ENCODE peak calls at places on chromosomes 5 and 9, in four cellular contexts. R is fibroblast of lung, H is DND-41, Z is K562. O is an unnamed sample. For H3K9me3, the result is how much of the 10 kb centered on the place peaks cover.

GRCh38 chr5:88502179-88503064 is 233.8 kb upstream of the TMEM161B start:
- DNase-seq in R (peak), H (peak), Z (no peak), O (peak)

GRCh38 chr5:55903121-55903701 is 52.1 kb downstream of the IL31RA start:
- DNase-seq in R (peak), H (no peak), Z (no peak), O (no peak)

GRCh38 chr5:160497897-160498296 is 76.2 kb downstream of the PTTG1 start:
- DNase-seq in R (no peak), H (no peak), Z (no peak), O (no peak)

GRCh38 chr9:133142657-133143592 is 20.8 kb downstream of the GBGT1 start:
- DNase-seq in R (no peak), H (no peak), Z (peak), O (no peak)

GRCh38 chr5:116824751-116825438 is 250.3 kb upstream of the SEMA6A start:
- DNase-seq in R (no peak), H (no peak), Z (no peak), O (no peak)

GRCh38 chr5:141149812-141150211 is at the start of gene PCDHB6:
- DNase-seq in R (no peak), H (no peak), Z (peak), O (peak)

GRCh38 chr5:170501931-170502330 is 1.9 kb upstream of the KCNIP1 start:
- DNase-seq in R (no peak), H (peak), Z (no peak), O (no peak)

GRCh38 chr5:38373733-38374132 is 115.4 kb downstream of the EGFLAM start:
- DNase-seq in R (peak), H (no peak), Z (no peak), O (peak)

DNA sequence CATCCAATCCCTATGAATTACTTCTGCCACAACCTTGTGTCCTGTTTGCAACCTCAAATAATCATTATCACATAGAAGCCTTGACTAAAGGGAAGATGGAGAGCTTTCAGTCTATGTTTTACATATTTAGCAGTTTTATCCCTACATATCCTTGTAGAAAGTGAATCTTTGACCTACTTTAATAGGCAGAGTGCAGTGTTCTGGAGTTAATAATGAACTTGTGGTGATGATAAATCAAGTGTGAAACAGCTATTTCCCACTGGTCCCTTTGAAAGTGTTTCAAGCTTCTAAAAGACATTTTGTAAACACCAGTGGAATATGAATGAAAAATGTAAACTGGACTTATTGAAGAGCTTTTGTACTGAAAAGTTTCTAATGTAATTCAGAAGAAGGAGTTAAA is 406.7 kb downstream of the GABRG2 start:
- DNase-seq in R (no peak), H (no peak), Z (no peak), O (no peak)
- H3K9me3 ChIP-seq in R (under half), H (under half), Z (under half), O (under half)

GRCh38 chr5:102545175-102545574 is 46.4 kb upstream of the SLCO6A1 start:
- DNase-seq in R (no peak), H (peak), Z (peak), O (peak)
- TF ChIP-seq CTCF in R (peak), H (peak), Z (peak), O (peak)

GRCh38 chr9:38185647-38186371 is 116.8 kb upstream of the SHB start:
- DNase-seq in R (no peak), H (no peak), Z (no peak), O (no peak)

GRCh38 chr9:38181866-38182265 is 112.8 kb upstream of the SHB start:
- DNase-seq in R (no peak), H (no peak), Z (no peak), O (no peak)

GRCh38 chr9:38186372-38187115 is 117.5 kb upstream of the SHB start:
- DNase-seq in R (no peak), H (no peak), Z (no peak), O (no peak)

GRCh38 chr9:38182321-38182720 is 113.3 kb upstream of the SHB start:
- DNase-seq in R (no peak), H (no peak), Z (no peak), O (peak)

GRCh38 chr9:38183994-38184568 is 115.1 kb upstream of the SHB start:
- DNase-seq in R (peak), H (no peak), Z (no peak), O (peak)
- TF ChIP-seq EZH2 in R (no peak), H (no peak), Z (no peak), O (no peak)

DNA sequence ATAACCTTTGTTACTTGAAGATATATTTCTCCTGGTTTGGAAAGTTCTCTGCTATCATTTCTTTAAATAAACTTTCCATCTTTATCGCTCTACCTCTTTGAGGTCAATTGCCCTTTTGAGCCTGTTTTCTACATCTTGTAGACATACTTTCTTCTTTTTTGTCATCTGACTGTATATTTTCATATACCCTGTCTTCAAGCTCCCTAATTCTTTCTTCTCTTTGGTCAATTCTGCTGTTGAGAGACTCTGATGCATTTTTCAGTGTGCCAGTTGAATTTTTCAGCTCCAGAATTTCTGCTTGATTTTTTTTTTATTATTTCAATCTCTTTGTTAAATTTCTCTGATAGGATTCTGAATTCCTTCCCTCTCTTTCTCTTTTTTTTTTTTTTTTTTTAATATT is 511.2 kb upstream of the GRAMD2B start:
- DNase-seq in R (no peak), H (no peak), Z (no peak), O (no peak)
- H3K9me3 ChIP-seq in R (under half), H (under half), Z (under half), O (under half)

GRCh38 chr9:129885670-129886106 is 50.4 kb downstream of the USP20 start:
- DNase-seq in R (peak), H (peak), Z (peak), O (peak)

GRCh38 chr9:129888085-129888808 is 53.0 kb downstream of the USP20 start:
- DNase-seq in R (no peak), H (peak), Z (peak), O (no peak)

GRCh38 chr9:129886226-129887174 is 51.2 kb downstream of the USP20 start:
- DNase-seq in R (no peak), H (peak), Z (peak), O (no peak)

GRCh38 chr9:129888809-129889460 is 53.7 kb downstream of the USP20 start:
- DNase-seq in R (no peak), H (no peak), Z (no peak), O (no peak)

DNA sequence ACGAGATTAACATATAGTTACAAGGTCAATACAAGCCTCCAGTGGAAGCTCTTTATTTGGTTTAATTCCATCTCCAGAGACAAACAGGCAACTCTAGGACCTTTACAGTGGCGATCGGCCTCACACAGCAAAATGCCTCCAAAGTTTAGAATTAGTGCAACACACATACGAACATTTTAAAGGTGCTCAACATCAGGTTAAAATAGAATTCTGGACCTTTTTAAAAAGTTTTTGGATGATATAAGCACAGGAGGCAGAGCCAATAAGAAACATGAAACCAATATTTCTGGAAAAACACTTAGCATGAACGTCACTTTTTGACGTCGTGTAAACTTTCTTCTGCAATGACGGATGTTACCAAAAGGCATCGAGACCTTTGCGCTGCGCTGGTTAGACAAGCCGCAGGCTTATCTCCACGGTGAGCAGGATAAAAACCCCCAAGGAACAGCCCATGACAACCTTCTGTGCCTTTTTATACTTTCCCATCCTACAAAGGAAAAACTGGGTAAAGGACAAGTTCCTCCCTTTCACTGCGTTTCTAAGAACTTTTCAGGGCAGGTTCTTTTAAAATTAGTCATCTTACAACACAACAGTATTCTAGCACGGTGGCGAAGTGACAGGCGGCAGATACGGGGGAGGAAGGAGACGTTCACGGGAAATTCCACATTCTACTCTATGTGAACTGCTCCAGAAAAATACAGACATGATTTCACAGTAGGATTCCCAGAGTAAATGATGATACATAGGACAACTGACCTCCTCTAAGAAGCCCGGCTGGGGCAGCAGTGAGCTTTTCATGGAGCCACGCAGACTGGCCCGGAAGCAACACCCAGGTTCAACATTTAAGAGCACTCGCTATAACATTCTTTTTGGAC is 52.2 kb downstream of the USP20 start:
- DNase-seq in R (peak), H (peak), Z (peak), O (peak)
- TF ChIP-seq CTCF in R (peak), H (peak), Z (peak), O (no peak)

DNA sequence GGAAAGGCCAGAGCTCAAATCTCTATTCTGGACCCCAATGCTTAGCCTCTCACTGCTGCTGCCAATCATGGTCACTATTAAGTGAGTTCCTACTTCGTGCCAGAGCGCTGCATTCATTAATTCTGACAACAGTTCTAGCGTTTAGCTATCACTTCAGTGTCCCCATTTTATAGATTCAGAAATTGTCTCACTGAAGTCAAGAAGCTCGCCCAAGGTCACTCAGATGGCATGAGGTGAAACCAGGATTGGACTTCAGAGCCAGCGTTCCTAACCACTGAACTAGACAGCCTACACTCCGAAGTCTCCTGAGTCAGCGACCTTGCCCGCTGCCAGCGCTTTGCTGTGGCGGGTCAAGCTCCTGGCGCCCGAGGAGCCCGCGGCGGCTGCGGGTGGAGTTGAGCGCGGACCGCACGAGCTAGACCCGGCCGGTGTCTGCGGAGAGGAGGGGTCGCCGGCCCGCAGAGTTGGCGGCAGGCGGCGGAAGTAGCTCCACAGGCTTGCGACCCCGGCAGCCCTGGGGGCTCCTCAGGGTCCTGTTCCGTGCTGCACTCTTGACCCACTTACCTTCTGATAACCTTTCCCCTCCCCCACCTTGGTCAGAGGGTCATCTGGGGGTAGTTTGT is 2.1 kb upstream of the GABRB2 start:
- DNase-seq in R (no peak), H (no peak), Z (no peak), O (no peak)
- TF ChIP-seq EZH2 in R (no peak), H (no peak), Z (no peak), O (no peak)

GRCh38 chr5:24850911-24851310 is 206.1 kb upstream of the CDH10 start:
- DNase-seq in R (no peak), H (no peak), Z (no peak), O (no peak)

GRCh38 chr5:24854350-24854749 is 209.6 kb upstream of the CDH10 start:
- DNase-seq in R (no peak), H (no peak), Z (no peak), O (no peak)

GRCh38 chr5:24855485-24855884 is 210.7 kb upstream of the CDH10 start:
- DNase-seq in R (no peak), H (no peak), Z (no peak), O (no peak)
- H3K9me3 ChIP-seq in R (under half), H (under half), Z (under half), O (under half)

GRCh38 chr9:126219717-126220116 is 106.9 kb upstream of the MVB12B start:
- DNase-seq in R (no peak), H (no peak), Z (no peak), O (no peak)
- TF ChIP-seq CTCF in R (no peak), H (no peak), Z (peak), O (no peak)

DNA sequence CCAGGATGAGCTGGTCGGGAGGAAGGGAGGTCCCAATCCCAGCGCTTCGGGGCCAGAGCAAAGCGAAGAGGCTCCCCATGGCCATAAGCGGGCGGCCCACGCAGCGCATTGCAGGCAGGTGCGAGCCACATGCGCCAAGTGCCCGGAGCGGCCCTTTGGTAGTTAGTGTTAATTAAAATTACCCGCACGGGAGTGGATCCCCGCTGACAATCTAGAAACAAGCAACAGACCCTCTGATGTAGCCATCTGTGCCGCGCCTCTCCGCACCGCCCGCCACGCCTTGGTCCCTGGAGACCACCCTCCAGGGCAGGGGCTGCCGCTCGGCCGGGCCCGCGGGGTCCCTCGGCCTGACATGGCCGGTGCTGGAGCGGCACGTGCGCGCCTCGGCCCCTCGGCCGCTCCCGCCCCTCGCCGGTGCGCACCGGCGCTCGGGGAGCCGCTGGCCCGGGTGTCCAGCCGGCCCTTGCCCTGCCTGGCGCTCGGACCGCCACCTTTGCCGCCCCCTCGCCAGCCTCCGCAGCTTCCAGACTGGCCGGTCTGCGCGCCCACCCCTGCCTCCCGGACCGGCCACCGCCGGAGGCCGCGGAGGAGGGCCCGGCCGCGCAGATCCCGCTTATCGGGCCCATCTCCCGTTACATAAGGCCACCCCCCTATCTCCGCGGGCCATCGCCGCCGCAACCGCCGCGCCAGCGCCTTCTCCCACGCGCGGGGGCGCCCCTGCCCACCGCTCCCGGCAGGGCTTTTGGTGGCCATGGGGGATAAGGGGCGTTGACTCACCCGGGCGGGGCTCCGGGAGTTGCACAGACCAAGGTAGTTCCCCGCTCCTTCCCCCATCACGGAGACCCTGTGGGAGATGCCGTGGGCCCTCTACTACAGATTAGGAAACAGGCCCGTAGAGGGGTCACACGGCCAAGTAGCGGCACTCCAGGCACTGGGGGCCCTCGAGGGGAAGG is 1.9 kb upstream of the IL13 start:
- DNase-seq in R (peak), H (no peak), Z (no peak), O (peak)
- TF ChIP-seq EZH2 in R (no peak), H (no peak), Z (no peak), O (no peak)

GRCh38 chr9:40911647-40912046 is 216.8 kb downstream of the FOXD4L6 start:
- DNase-seq in R (no peak), H (no peak), Z (no peak), O (no peak)

GRCh38 chr9:40913096-40913719 is 215.3 kb downstream of the FOXD4L6 start:
- DNase-seq in R (no peak), H (no peak), Z (no peak), O (no peak)

GRCh38 chr9:40909821-40910220 is 218.7 kb downstream of the FOXD4L6 start:
- DNase-seq in R (no peak), H (no peak), Z (no peak), O (no peak)

GRCh38 chr9:40907657-40908624 is 220.5 kb downstream of the FOXD4L6 start:
- DNase-seq in R (no peak), H (no peak), Z (no peak), O (no peak)
- H3K9me3 ChIP-seq in R (under half), H (under half), Z (under half), O (under half)